ENCODE peak calls at places on chromosomes 16 and 17, in nine cellular contexts. One of them, this sample, is unnamed.
A peak's percentile ranks its signal among the peaks of the same experiment; 100 is the strongest.

GRCh38 chr17:2309338-2310143 is 5.8 kb downstream of the SRR start:
- DNase-seq in BE2C: no peak
- DNase-seq in NCI-H1436: no peak
- DNase-seq in activated T-cell treated with anti-CD3 and anti-CD28 coated beads for 48 hours: no peak
- DNase-seq in left colon: no peak
- DNase-seq in germinal center: no peak
- DNase-seq in activated naive CD4-positive, alpha-beta T cell treated with anti-CD3 and anti-CD28 coated beads, Interleukin-2, amount 10 ng/mL, durations not matched to agents 7 days and 5 days: no peak
- DNase-seq in putamen: no peak
- DNase-seq in posterior vena cava: no peak
- DNase-seq in this sample: no peak

GRCh38 chr17:2709173-2709661 is 2.3 kb downstream of the CLUH start:
- DNase-seq in BE2C: no peak
- DNase-seq in NCI-H1436: no peak
- DNase-seq in activated T-cell treated with anti-CD3 and anti-CD28 coated beads for 48 hours: no peak
- DNase-seq in left colon: peak; percentile 88
- DNase-seq in germinal center: peak; percentile 75
- DNase-seq in activated naive CD4-positive, alpha-beta T cell treated with anti-CD3 and anti-CD28 coated beads, Interleukin-2, amount 10 ng/mL, durations not matched to agents 7 days and 5 days: no peak
- DNase-seq in putamen: no peak
- DNase-seq in posterior vena cava: peak; percentile 79
- DNase-seq in this sample: no peak

GRCh38 chr17:80294653-80295052 is 34.0 kb downstream of the RNF213 start:
- DNase-seq in BE2C: no peak
- DNase-seq in NCI-H1436: no peak
- DNase-seq in activated T-cell treated with anti-CD3 and anti-CD28 coated beads for 48 hours: no peak
- DNase-seq in left colon: no peak
- DNase-seq in germinal center: no peak
- DNase-seq in activated naive CD4-positive, alpha-beta T cell treated with anti-CD3 and anti-CD28 coated beads, Interleukin-2, amount 10 ng/mL, durations not matched to agents 7 days and 5 days: no peak
- DNase-seq in putamen: no peak
- DNase-seq in posterior vena cava: no peak
- DNase-seq in this sample: no peak

GRCh38 chr17:40417258-40417608 is 463 bp downstream of the TOP2A start:
- DNase-seq in BE2C: peak; percentile 39
- DNase-seq in NCI-H1436: no peak
- DNase-seq in activated T-cell treated with anti-CD3 and anti-CD28 coated beads for 48 hours: no peak
- DNase-seq in left colon: no peak
- DNase-seq in germinal center: no peak
- DNase-seq in activated naive CD4-positive, alpha-beta T cell treated with anti-CD3 and anti-CD28 coated beads, Interleukin-2, amount 10 ng/mL, durations not matched to agents 7 days and 5 days: no peak
- DNase-seq in putamen: no peak
- DNase-seq in posterior vena cava: no peak
- DNase-seq in this sample: peak; percentile 34

GRCh38 chr16:10856042-10856441 is 21.0 kb upstream of the CIITA start:
- DNase-seq in BE2C: no peak
- DNase-seq in NCI-H1436: no peak
- DNase-seq in activated T-cell treated with anti-CD3 and anti-CD28 coated beads for 48 hours: no peak
- DNase-seq in left colon: no peak
- DNase-seq in germinal center: no peak
- DNase-seq in activated naive CD4-positive, alpha-beta T cell treated with anti-CD3 and anti-CD28 coated beads, Interleukin-2, amount 10 ng/mL, durations not matched to agents 7 days and 5 days: no peak
- DNase-seq in putamen: no peak
- DNase-seq in posterior vena cava: no peak
- DNase-seq in this sample: no peak

GRCh38 chr17:2040942-2041560 is 771 bp upstream of the OVCA2 start:
- DNase-seq in BE2C: no peak
- DNase-seq in NCI-H1436: no peak
- DNase-seq in activated T-cell treated with anti-CD3 and anti-CD28 coated beads for 48 hours: no peak
- DNase-seq in left colon: no peak
- DNase-seq in germinal center: no peak
- DNase-seq in activated naive CD4-positive, alpha-beta T cell treated with anti-CD3 and anti-CD28 coated beads, Interleukin-2, amount 10 ng/mL, durations not matched to agents 7 days and 5 days: no peak
- DNase-seq in putamen: no peak
- DNase-seq in posterior vena cava: no peak
- DNase-seq in this sample: peak; percentile 35

GRCh38 chr16:16956376-16956775 is 514.4 kb downstream of the XYLT1 start:
- DNase-seq in BE2C: no peak
- DNase-seq in NCI-H1436: no peak
- DNase-seq in activated T-cell treated with anti-CD3 and anti-CD28 coated beads for 48 hours: no peak
- DNase-seq in left colon: no peak
- DNase-seq in germinal center: no peak
- DNase-seq in activated naive CD4-positive, alpha-beta T cell treated with anti-CD3 and anti-CD28 coated beads, Interleukin-2, amount 10 ng/mL, durations not matched to agents 7 days and 5 days: no peak
- DNase-seq in putamen: no peak
- DNase-seq in posterior vena cava: no peak
- DNase-seq in this sample: no peak

GRCh38 chr16:56525154-56525720 is 5.4 kb upstream of the BBS2 start:
- DNase-seq in BE2C: no peak
- DNase-seq in NCI-H1436: no peak
- DNase-seq in activated T-cell treated with anti-CD3 and anti-CD28 coated beads for 48 hours: no peak
- DNase-seq in left colon: no peak
- DNase-seq in germinal center: no peak
- DNase-seq in activated naive CD4-positive, alpha-beta T cell treated with anti-CD3 and anti-CD28 coated beads, Interleukin-2, amount 10 ng/mL, durations not matched to agents 7 days and 5 days: no peak
- DNase-seq in putamen: no peak
- DNase-seq in posterior vena cava: no peak
- DNase-seq in this sample: no peak

GRCh38 chr16:77541131-77541530 is 106.3 kb upstream of the ADAMTS18 start:
- DNase-seq in BE2C: no peak
- DNase-seq in NCI-H1436: no peak
- DNase-seq in activated T-cell treated with anti-CD3 and anti-CD28 coated beads for 48 hours: no peak
- DNase-seq in left colon: no peak
- DNase-seq in germinal center: no peak
- DNase-seq in activated naive CD4-positive, alpha-beta T cell treated with anti-CD3 and anti-CD28 coated beads, Interleukin-2, amount 10 ng/mL, durations not matched to agents 7 days and 5 days: no peak
- DNase-seq in putamen: no peak
- DNase-seq in posterior vena cava: no peak
- DNase-seq in this sample: no peak

GRCh38 chr17:71505200-71505599 is 615.6 kb upstream of the SOX9 start:
- DNase-seq in BE2C: no peak
- DNase-seq in NCI-H1436: no peak
- DNase-seq in activated T-cell treated with anti-CD3 and anti-CD28 coated beads for 48 hours: no peak
- DNase-seq in left colon: no peak
- DNase-seq in germinal center: no peak
- DNase-seq in activated naive CD4-positive, alpha-beta T cell treated with anti-CD3 and anti-CD28 coated beads, Interleukin-2, amount 10 ng/mL, durations not matched to agents 7 days and 5 days: no peak
- DNase-seq in putamen: no peak
- DNase-seq in posterior vena cava: no peak
- DNase-seq in this sample: no peak

GRCh38 chr16:898761-899677 is 71.8 kb downstream of the LMF1 start:
- DNase-seq in BE2C: peak; percentile 41
- DNase-seq in NCI-H1436: no peak
- DNase-seq in activated T-cell treated with anti-CD3 and anti-CD28 coated beads for 48 hours: no peak
- DNase-seq in left colon: no peak
- DNase-seq in germinal center: no peak
- DNase-seq in activated naive CD4-positive, alpha-beta T cell treated with anti-CD3 and anti-CD28 coated beads, Interleukin-2, amount 10 ng/mL, durations not matched to agents 7 days and 5 days: no peak
- DNase-seq in putamen: no peak
- DNase-seq in posterior vena cava: no peak
- DNase-seq in this sample: no peak

GRCh38 chr17:41496803-41497484 is 7.2 kb upstream of the KRT36 start:
- DNase-seq in BE2C: peak; percentile 84
- DNase-seq in NCI-H1436: peak; percentile 91
- DNase-seq in activated T-cell treated with anti-CD3 and anti-CD28 coated beads for 48 hours: peak; percentile 72
- DNase-seq in left colon: peak; percentile 91
- DNase-seq in germinal center: peak; percentile 84
- DNase-seq in activated naive CD4-positive, alpha-beta T cell treated with anti-CD3 and anti-CD28 coated beads, Interleukin-2, amount 10 ng/mL, durations not matched to agents 7 days and 5 days: peak; percentile 84
- DNase-seq in putamen: peak; percentile 7
- DNase-seq in posterior vena cava: peak; percentile 92
- DNase-seq in this sample: peak; percentile 97

GRCh38 chr17:50443492-50444051 is 17.6 kb downstream of the ACSF2 start:
- DNase-seq in BE2C: no peak
- DNase-seq in NCI-H1436: no peak
- DNase-seq in activated T-cell treated with anti-CD3 and anti-CD28 coated beads for 48 hours: no peak
- DNase-seq in left colon: no peak
- DNase-seq in germinal center: no peak
- DNase-seq in activated naive CD4-positive, alpha-beta T cell treated with anti-CD3 and anti-CD28 coated beads, Interleukin-2, amount 10 ng/mL, durations not matched to agents 7 days and 5 days: no peak
- DNase-seq in putamen: peak; percentile 73
- DNase-seq in posterior vena cava: no peak
- DNase-seq in this sample: no peak

GRCh38 chr17:6067060-6067459 is 3.1 kb upstream of the WSCD1 start:
- DNase-seq in BE2C: no peak
- DNase-seq in NCI-H1436: no peak
- DNase-seq in activated T-cell treated with anti-CD3 and anti-CD28 coated beads for 48 hours: no peak
- DNase-seq in left colon: no peak
- DNase-seq in germinal center: no peak
- DNase-seq in activated naive CD4-positive, alpha-beta T cell treated with anti-CD3 and anti-CD28 coated beads, Interleukin-2, amount 10 ng/mL, durations not matched to agents 7 days and 5 days: no peak
- DNase-seq in putamen: no peak
- DNase-seq in posterior vena cava: no peak
- DNase-seq in this sample: no peak

GRCh38 chr17:8237175-8237574 is 10.7 kb downstream of the CTC1 start:
- DNase-seq in BE2C: no peak
- DNase-seq in NCI-H1436: no peak
- DNase-seq in activated T-cell treated with anti-CD3 and anti-CD28 coated beads for 48 hours: no peak
- DNase-seq in left colon: no peak
- DNase-seq in germinal center: no peak
- DNase-seq in activated naive CD4-positive, alpha-beta T cell treated with anti-CD3 and anti-CD28 coated beads, Interleukin-2, amount 10 ng/mL, durations not matched to agents 7 days and 5 days: no peak
- DNase-seq in putamen: no peak
- DNase-seq in posterior vena cava: no peak
- DNase-seq in this sample: no peak

GRCh38 chr16:77711775-77712174 is 10.5 kb upstream of the NUDT7 start:
- DNase-seq in BE2C: no peak
- DNase-seq in NCI-H1436: no peak
- DNase-seq in activated T-cell treated with anti-CD3 and anti-CD28 coated beads for 48 hours: no peak
- DNase-seq in left colon: peak; percentile 38
- DNase-seq in germinal center: no peak
- DNase-seq in activated naive CD4-positive, alpha-beta T cell treated with anti-CD3 and anti-CD28 coated beads, Interleukin-2, amount 10 ng/mL, durations not matched to agents 7 days and 5 days: no peak
- DNase-seq in putamen: no peak
- DNase-seq in posterior vena cava: no peak
- DNase-seq in this sample: peak; percentile 21

GRCh38 chr16:80739523-80739922 is 64.9 kb downstream of the CDYL2 start:
- DNase-seq in BE2C: no peak
- DNase-seq in NCI-H1436: no peak
- DNase-seq in activated T-cell treated with anti-CD3 and anti-CD28 coated beads for 48 hours: peak; percentile 25
- DNase-seq in left colon: no peak
- DNase-seq in germinal center: no peak
- DNase-seq in activated naive CD4-positive, alpha-beta T cell treated with anti-CD3 and anti-CD28 coated beads, Interleukin-2, amount 10 ng/mL, durations not matched to agents 7 days and 5 days: no peak
- DNase-seq in putamen: peak; percentile 75
- DNase-seq in posterior vena cava: no peak
- DNase-seq in this sample: no peak

GRCh38 chr17:37787055-37787720 is 42.3 kb upstream of the HNF1B start:
- DNase-seq in BE2C: peak; percentile 17
- DNase-seq in NCI-H1436: no peak
- DNase-seq in activated T-cell treated with anti-CD3 and anti-CD28 coated beads for 48 hours: no peak
- DNase-seq in left colon: peak; percentile 87
- DNase-seq in germinal center: no peak
- DNase-seq in activated naive CD4-positive, alpha-beta T cell treated with anti-CD3 and anti-CD28 coated beads, Interleukin-2, amount 10 ng/mL, durations not matched to agents 7 days and 5 days: no peak
- DNase-seq in putamen: no peak
- DNase-seq in posterior vena cava: no peak
- DNase-seq in this sample: no peak

GRCh38 chr17:68355093-68355492 is 63.8 kb downstream of the ARSG start:
- DNase-seq in BE2C: no peak
- DNase-seq in NCI-H1436: no peak
- DNase-seq in activated T-cell treated with anti-CD3 and anti-CD28 coated beads for 48 hours: no peak
- DNase-seq in left colon: no peak
- DNase-seq in germinal center: no peak
- DNase-seq in activated naive CD4-positive, alpha-beta T cell treated with anti-CD3 and anti-CD28 coated beads, Interleukin-2, amount 10 ng/mL, durations not matched to agents 7 days and 5 days: no peak
- DNase-seq in putamen: no peak
- DNase-seq in posterior vena cava: no peak
- DNase-seq in this sample: peak; percentile 38

GRCh38 chr17:51734462-51734861 is 424.1 kb downstream of the CA10 start:
- DNase-seq in BE2C: peak; percentile 22
- DNase-seq in NCI-H1436: no peak
- DNase-seq in activated T-cell treated with anti-CD3 and anti-CD28 coated beads for 48 hours: peak; percentile 7
- DNase-seq in left colon: no peak
- DNase-seq in germinal center: no peak
- DNase-seq in activated naive CD4-positive, alpha-beta T cell treated with anti-CD3 and anti-CD28 coated beads, Interleukin-2, amount 10 ng/mL, durations not matched to agents 7 days and 5 days: peak; percentile 22
- DNase-seq in putamen: no peak
- DNase-seq in posterior vena cava: no peak
- DNase-seq in this sample: no peak

This sample was measured in A172.